ENCODE peak calls at places on chromosomes 13 and 19, in seven cellular contexts. O, R, X, L, Q, C and G are unnamed samples.

GRCh38 chr13:76823969-76824368 is 62.2 kb downstream of the KCTD12 start:
- DNase-seq in C (no peak), L (no peak), X (no peak), O (no peak), Q (no peak), R (no peak), G (no peak)

GRCh38 chr13:51599444-51600176 is 15.3 kb downstream of the WDFY2 start:
- DNase-seq in C (no peak), X (no peak), L (no peak), Q (no peak), O (no peak), R (no peak), G (no peak)

GRCh38 chr13:114140131-114140908 is 7.9 kb upstream of the RASA3 start:
- DNase-seq in Q (no peak), R (no peak), X (no peak), O (peak; percentile 74), C (no peak), L (no peak), G (no peak)

GRCh38 chr19:50713556-50714236 is 5.9 kb downstream of the SHANK1 start:
- DNase-seq in L (no peak), Q (no peak), R (no peak), C (no peak), X (no peak), O (peak; percentile 61), G (no peak)

GRCh38 chr13:76597868-76598267 is 288.3 kb downstream of the KCTD12 start:
- DNase-seq in O (no peak), L (no peak), Q (peak; percentile 11), C (no peak), X (no peak), R (no peak), G (no peak)

GRCh38 chr19:18224525-18225354 is 1.5 kb downstream of the PDE4C start:
- DNase-seq in O (peak; percentile 97), L (peak; percentile 99), C (peak; percentile 99), Q (peak; percentile 89), X (peak; percentile 100), R (peak; percentile 99), G (peak; percentile 99)

GRCh38 chr13:100176781-100177389 is 88.0 kb downstream of the PCCA start:
- DNase-seq in Q (no peak), X (peak; percentile 64), O (no peak), R (peak; percentile 83), C (no peak), L (peak; percentile 54), G (no peak)

GRCh38 chr19:41569481-41570150 is 6.3 kb upstream of the CEACAM21 start:
- DNase-seq in X (no peak), O (no peak), C (no peak), Q (no peak), R (no peak), L (no peak), G (no peak)

GRCh38 chr19:47210689-47211316 is 20.2 kb downstream of the BBC3 start:
- DNase-seq in C (peak; percentile 81), X (peak; percentile 88), L (peak; percentile 80), Q (peak; percentile 70), R (peak; percentile 89), O (peak; percentile 95), G (peak; percentile 72)

GRCh38 chr13:94427313-94427712 is 52.2 kb downstream of the DCT start:
- DNase-seq in R (no peak), O (no peak), Q (no peak), C (no peak), X (no peak), L (no peak), G (no peak)

GRCh38 chr13:113121183-113121927 is 1.2 kb upstream of the F10 start:
- DNase-seq in L (no peak), X (no peak), R (no peak), O (no peak), C (no peak), Q (no peak), G (peak; percentile 9)

GRCh38 chr13:38922170-38922569 is 68.5 kb downstream of the STOML3 start:
- DNase-seq in Q (no peak), X (no peak), C (no peak), O (no peak), L (no peak), R (no peak), G (no peak)

GRCh38 chr19:2771786-2772674 is 11.0 kb downstream of the SGTA start:
- DNase-seq in O (no peak), C (no peak), R (no peak), Q (no peak), X (no peak), L (no peak), G (no peak)

GRCh38 chr19:4583961-4584669 is 24.6 kb upstream of the SEMA6B start:
- DNase-seq in C (peak; percentile 36), R (peak; percentile 32), L (no peak), Q (peak; percentile 68), X (peak; percentile 44), O (peak; percentile 42), G (peak; percentile 84)

GRCh38 chr13:44128522-44128921 is 245.1 kb upstream of the SERP2 start:
- DNase-seq in R (peak; percentile 5), O (no peak), Q (peak; percentile 72), L (peak; percentile 65), C (no peak), X (no peak), G (no peak)

GRCh38 chr19:10654610-10655456 is 687 bp downstream of the ILF3 start:
- DNase-seq in O (peak; percentile 69), L (no peak), R (peak; percentile 42), X (peak; percentile 29), Q (peak; percentile 30), C (peak; percentile 59), G (peak; percentile 81)

GRCh38 chr13:112711528-112712265 is 21.9 kb downstream of the ATP11A start:
- DNase-seq in R (peak; percentile 86), X (peak; percentile 97), L (peak; percentile 98), Q (no peak), O (peak; percentile 46), C (peak; percentile 77), G (peak; percentile 60)

GRCh38 chr19:43435775-43436174 is 21.1 kb downstream of the TEX101 start:
- DNase-seq in Q (no peak), R (no peak), X (no peak), L (no peak), C (no peak), O (no peak), G (no peak)
- TF ChIP-seq CTCF in Q (no peak), R (no peak), X (no peak), L (no peak), C (no peak), O (no peak), G (no peak)

DNA sequence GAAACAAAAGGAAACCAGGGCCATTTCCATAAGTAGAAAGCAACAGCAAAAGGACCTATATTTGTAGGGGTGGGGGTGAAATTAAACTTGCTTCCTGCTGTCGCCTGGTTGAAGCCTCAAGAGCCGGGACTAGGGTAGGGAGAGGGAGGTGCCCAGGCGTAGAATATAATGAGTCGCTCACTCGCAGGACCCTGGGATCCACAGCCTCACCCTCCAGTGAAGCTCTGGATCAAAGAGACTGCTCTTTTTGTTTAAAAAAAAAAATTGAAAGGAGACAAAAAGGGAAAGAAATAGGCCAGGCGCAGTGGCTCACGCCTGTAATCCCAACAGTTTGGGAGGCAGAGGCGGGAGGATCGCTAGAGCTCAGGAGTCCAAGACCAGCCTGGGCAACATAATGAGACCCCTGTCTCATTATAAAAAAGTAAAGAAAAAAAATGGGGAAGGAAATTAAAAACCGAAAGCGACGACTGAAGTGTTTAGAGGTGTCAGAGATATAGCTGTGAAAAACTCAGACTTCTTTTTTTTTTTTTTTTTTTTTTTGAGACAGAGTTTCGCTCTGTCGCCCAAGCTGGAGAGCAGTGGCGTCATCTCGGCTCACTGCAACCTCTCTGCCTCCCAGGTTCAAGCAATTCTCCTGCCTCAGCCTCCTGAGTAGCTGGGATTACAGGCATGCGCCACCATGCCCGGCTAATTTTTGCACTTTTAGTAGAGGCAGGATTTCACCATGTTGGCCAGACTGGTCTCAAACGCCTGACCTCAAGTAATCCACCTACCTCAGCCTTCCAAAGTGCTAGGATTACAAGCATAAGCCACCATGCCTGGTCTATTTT is 10.9 kb upstream of the ADGRE5 start:
- DNase-seq in Q (no peak), X (no peak), R (no peak), O (peak; percentile 77), L (no peak), C (no peak), G (no peak)
- TF ChIP-seq CTCF in Q (no peak), X (no peak), R (no peak), O (no peak), L (no peak), C (no peak), G (no peak)

DNA sequence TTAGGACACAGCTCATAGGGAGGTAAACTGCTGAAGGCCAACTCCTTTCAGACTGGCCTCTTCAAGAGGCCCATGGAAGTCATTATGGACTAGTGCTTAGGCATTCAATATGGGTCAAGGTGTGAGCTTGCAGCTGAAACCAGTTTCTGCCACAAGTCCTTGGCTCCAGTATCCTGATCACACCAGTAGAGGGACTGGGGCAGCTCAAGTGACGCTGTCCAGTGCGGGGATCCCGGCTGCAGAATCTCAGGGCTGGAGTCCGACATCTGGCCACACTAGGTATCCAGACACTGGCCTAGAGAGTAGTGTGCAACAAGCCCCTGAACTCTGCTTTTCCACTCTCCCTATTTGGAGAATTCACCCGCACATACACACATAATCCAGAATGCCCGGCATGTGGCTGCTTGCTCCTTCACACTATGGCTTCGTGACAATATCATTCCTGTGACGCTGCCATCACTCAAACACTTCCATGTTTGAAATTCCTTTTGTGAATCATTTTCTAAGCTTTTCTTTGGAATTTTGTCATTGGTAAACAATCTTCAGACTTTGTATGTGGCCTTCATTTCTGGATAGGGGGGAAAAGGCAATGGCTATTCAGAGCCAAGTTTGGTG is 425.1 kb downstream of the EFNB2 start:
- DNase-seq in X (no peak), O (no peak), L (peak; percentile 25), C (peak; percentile 50), Q (no peak), R (no peak), G (no peak)
- TF ChIP-seq CTCF in X (no peak), O (no peak), L (no peak), C (no peak), Q (no peak), R (peak; percentile 13), G (no peak)

GRCh38 chr13:73215807-73216206 is 157.0 kb downstream of the KLF5 start:
- DNase-seq in X (peak; percentile 17), O (no peak), C (no peak), L (peak; percentile 26), Q (no peak), R (peak; percentile 21), G (no peak)

GRCh38 chr13:73212482-73212881 is 153.7 kb downstream of the KLF5 start:
- DNase-seq in L (no peak), R (no peak), Q (no peak), C (no peak), X (no peak), O (no peak), G (no peak)

GRCh38 chr13:73204916-73205315 is 146.1 kb downstream of the KLF5 start:
- DNase-seq in Q (no peak), R (no peak), O (no peak), L (no peak), C (no peak), X (no peak), G (no peak)

DNA sequence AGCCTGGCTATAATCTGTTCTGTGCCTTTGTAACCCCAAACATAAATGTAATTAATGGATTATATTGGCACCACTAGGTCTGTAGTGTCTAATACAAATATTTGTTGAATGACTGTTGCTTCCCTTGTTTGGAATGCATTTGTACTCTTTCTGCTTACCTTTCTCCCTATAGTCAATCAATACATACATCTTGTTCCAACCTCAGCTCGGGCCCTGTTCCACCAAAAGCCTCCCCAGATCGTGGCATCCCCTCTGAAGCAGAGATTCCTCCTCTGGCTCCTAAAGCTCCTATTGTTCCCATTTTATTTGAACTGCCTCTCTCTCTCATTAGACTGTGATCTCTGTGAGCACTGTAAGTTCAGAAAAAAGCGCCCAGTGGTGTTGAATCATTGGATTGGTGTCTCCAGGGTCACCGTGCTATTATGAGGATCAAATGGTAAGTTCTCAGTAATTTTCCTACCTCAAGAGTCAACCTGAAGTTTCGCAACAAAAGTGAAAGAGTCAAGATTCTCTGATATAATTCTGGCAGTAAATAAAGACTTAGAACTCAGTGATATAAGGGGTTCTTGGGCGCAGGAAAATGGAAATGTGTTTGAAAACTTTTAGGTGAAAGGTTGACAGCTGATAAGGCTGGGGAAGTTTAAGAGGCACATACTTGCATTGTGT is 151.5 kb downstream of the KLF5 start:
- DNase-seq in L (no peak), O (no peak), Q (no peak), C (peak; percentile 69), R (no peak), X (no peak), G (no peak)
- TF ChIP-seq CTCF in L (no peak), O (no peak), Q (no peak), C (no peak), R (no peak), X (no peak), G (no peak)